ENCODE peak calls at places on chromosomes 4 and X, in eight cellular contexts. One of them, this sample, is unnamed.
A peak's percentile ranks its signal among the peaks of the same experiment; 100 is the strongest.

GRCh38 chrX:11540532-11541377 is 125.0 kb downstream of the ARHGAP6 start:
- DNase-seq in A549: no peak
- DNase-seq in HCT116: no peak
- DNase-seq in HepG2: no peak
- DNase-seq in GM12878: peak; percentile 34
- DNase-seq in SK-N-SH: no peak
- DNase-seq in K562: no peak
- DNase-seq in GM23338: no peak
- DNase-seq in this sample: peak; percentile 36

GRCh38 chrX:106684207-106684606 is 42.3 kb upstream of the RNF128 start:
- DNase-seq in A549: no peak
- DNase-seq in GM12878: no peak
- DNase-seq in GM23338: no peak
- DNase-seq in HepG2: no peak
- DNase-seq in HCT116: no peak
- DNase-seq in K562: no peak
- DNase-seq in SK-N-SH: no peak
- DNase-seq in this sample: no peak

GRCh38 chr4:139655116-139655515 is 10.5 kb upstream of the MGST2 start:
- DNase-seq in A549: no peak
- DNase-seq in HepG2: peak; percentile 65
- DNase-seq in K562: no peak
- DNase-seq in GM12878: no peak
- DNase-seq in HCT116: no peak
- DNase-seq in GM23338: no peak
- DNase-seq in SK-N-SH: peak; percentile 32
- DNase-seq in this sample: peak; percentile 19

GRCh38 chr4:153789741-153790651 is 1.1 kb upstream of the SFRP2 start:
- DNase-seq in GM23338: peak; percentile 97
- DNase-seq in HepG2: no peak
- DNase-seq in K562: no peak
- DNase-seq in GM12878: no peak
- DNase-seq in A549: no peak
- DNase-seq in HCT116: no peak
- DNase-seq in SK-N-SH: peak; percentile 38
- DNase-seq in this sample: no peak

GRCh38 chr4:119627267-119628190 is 1.1 kb downstream of the PDE5A start:
- DNase-seq in GM12878: no peak
- DNase-seq in GM23338: peak; percentile 90
- DNase-seq in HepG2: no peak
- DNase-seq in K562: peak; percentile 74
- DNase-seq in A549: peak; percentile 46
- DNase-seq in HCT116: peak; percentile 19
- DNase-seq in SK-N-SH: peak; percentile 92
- DNase-seq in this sample: no peak

GRCh38 chrX:23103546-23103945 is 103.8 kb downstream of the DDX53 start:
- DNase-seq in K562: no peak
- DNase-seq in GM12878: no peak
- DNase-seq in HepG2: no peak
- DNase-seq in SK-N-SH: no peak
- DNase-seq in GM23338: peak; percentile 44
- DNase-seq in A549: no peak
- DNase-seq in HCT116: no peak
- DNase-seq in this sample: no peak

GRCh38 chr4:184100297-184100885 is 117.3 kb downstream of the ENPP6 start:
- DNase-seq in HCT116: peak; percentile 10
- DNase-seq in SK-N-SH: peak; percentile 93
- DNase-seq in GM12878: no peak
- DNase-seq in K562: peak; percentile 71
- DNase-seq in HepG2: no peak
- DNase-seq in A549: peak; percentile 23
- DNase-seq in GM23338: peak; percentile 67
- DNase-seq in this sample: no peak

GRCh38 chr4:89336818-89337395 is 29.3 kb upstream of the GPRIN3 start:
- DNase-seq in GM23338: no peak
- DNase-seq in K562: no peak
- DNase-seq in A549: no peak
- DNase-seq in SK-N-SH: no peak
- DNase-seq in HepG2: no peak
- DNase-seq in HCT116: no peak
- DNase-seq in GM12878: no peak
- DNase-seq in this sample: no peak

GRCh38 chr4:100017627-100018310 is 67.7 kb upstream of the H2AZ1 start:
- DNase-seq in SK-N-SH: no peak
- DNase-seq in K562: no peak
- DNase-seq in A549: no peak
- DNase-seq in HepG2: no peak
- DNase-seq in HCT116: no peak
- DNase-seq in GM12878: no peak
- DNase-seq in GM23338: no peak
- DNase-seq in this sample: no peak

GRCh38 chrX:64338296-64338695 is 57.0 kb downstream of the MTMR8 start:
- DNase-seq in HepG2: no peak
- DNase-seq in K562: no peak
- DNase-seq in GM23338: no peak
- DNase-seq in SK-N-SH: no peak
- DNase-seq in HCT116: no peak
- DNase-seq in A549: no peak
- DNase-seq in GM12878: no peak
- DNase-seq in this sample: no peak

GRCh38 chrX:102835504-102836146 is 101.4 kb upstream of the RAB40AL start:
- DNase-seq in GM23338: peak; percentile 48
- DNase-seq in K562: peak; percentile 12
- DNase-seq in GM12878: no peak
- DNase-seq in SK-N-SH: no peak
- DNase-seq in A549: no peak
- DNase-seq in HCT116: no peak
- DNase-seq in HepG2: peak; percentile 1
- DNase-seq in this sample: no peak

GRCh38 chrX:6383488-6383887 is 151.4 kb downstream of the VCX3A start:
- DNase-seq in A549: no peak
- DNase-seq in GM12878: no peak
- DNase-seq in HepG2: no peak
- DNase-seq in GM23338: peak; percentile 29
- DNase-seq in HCT116: no peak
- DNase-seq in K562: no peak
- DNase-seq in SK-N-SH: no peak
- DNase-seq in this sample: no peak

GRCh38 chr4:85409251-85409650 is 65.7 kb upstream of the ARHGAP24 start:
- DNase-seq in GM23338: peak; percentile 6
- DNase-seq in SK-N-SH: no peak
- DNase-seq in HepG2: no peak
- DNase-seq in K562: no peak
- DNase-seq in GM12878: no peak
- DNase-seq in HCT116: no peak
- DNase-seq in A549: no peak
- DNase-seq in this sample: no peak

GRCh38 chr4:10075953-10076391 is 40.6 kb downstream of the WDR1 start:
- DNase-seq in A549: no peak
- DNase-seq in SK-N-SH: no peak
- DNase-seq in HepG2: no peak
- DNase-seq in K562: peak; percentile 19
- DNase-seq in HCT116: no peak
- DNase-seq in GM23338: no peak
- DNase-seq in GM12878: no peak
- DNase-seq in this sample: no peak

GRCh38 chr4:107034091-107034698 is 1.9 kb downstream of the DKK2 start:
- DNase-seq in GM12878: no peak
- DNase-seq in HCT116: no peak
- DNase-seq in A549: no peak
- DNase-seq in HepG2: peak; percentile 16
- DNase-seq in SK-N-SH: peak; percentile 77
- DNase-seq in GM23338: peak; percentile 77
- DNase-seq in K562: no peak
- DNase-seq in this sample: peak; percentile 36

GRCh38 chrX:114584434-114584943 is 603 bp downstream of the HTR2C start:
- DNase-seq in K562: no peak
- DNase-seq in SK-N-SH: peak; percentile 61
- DNase-seq in A549: no peak
- DNase-seq in HepG2: no peak
- DNase-seq in GM23338: peak; percentile 63
- DNase-seq in GM12878: no peak
- DNase-seq in HCT116: no peak
- DNase-seq in this sample: no peak

GRCh38 chr4:38188631-38189101 is 228.5 kb downstream of the PTTG2 start:
- DNase-seq in GM12878: no peak
- DNase-seq in A549: no peak
- DNase-seq in SK-N-SH: no peak
- DNase-seq in HepG2: no peak
- DNase-seq in K562: no peak
- DNase-seq in HCT116: peak; percentile 86
- DNase-seq in GM23338: no peak
- DNase-seq in this sample: no peak

GRCh38 chrX:10972731-10973130 is 138.4 kb upstream of the HCCS start:
- DNase-seq in K562: no peak
- DNase-seq in HCT116: no peak
- DNase-seq in A549: no peak
- DNase-seq in GM23338: no peak
- DNase-seq in HepG2: no peak
- DNase-seq in SK-N-SH: no peak
- DNase-seq in GM12878: no peak
- DNase-seq in this sample: no peak

GRCh38 chr4:99209671-99210070 is 9.4 kb downstream of the ADH6 start:
- DNase-seq in GM23338: no peak
- DNase-seq in GM12878: no peak
- DNase-seq in HepG2: no peak
- DNase-seq in A549: no peak
- DNase-seq in HCT116: no peak
- DNase-seq in K562: no peak
- DNase-seq in SK-N-SH: no peak
- DNase-seq in this sample: no peak

GRCh38 chrX:123331349-123331748 is 147.3 kb downstream of the GRIA3 start:
- DNase-seq in SK-N-SH: no peak
- DNase-seq in K562: no peak
- DNase-seq in HCT116: no peak
- DNase-seq in GM12878: no peak
- DNase-seq in A549: no peak
- DNase-seq in HepG2: no peak
- DNase-seq in GM23338: no peak
- DNase-seq in this sample: no peak

GRCh38 chr4:30726090-30726668 is 6.0 kb downstream of the PCDH7 start:
- DNase-seq in A549: no peak
- DNase-seq in K562: no peak
- DNase-seq in HCT116: no peak
- DNase-seq in HepG2: no peak
- DNase-seq in GM23338: no peak
- DNase-seq in GM12878: no peak
- DNase-seq in SK-N-SH: no peak
- DNase-seq in this sample: no peak

DNA sequence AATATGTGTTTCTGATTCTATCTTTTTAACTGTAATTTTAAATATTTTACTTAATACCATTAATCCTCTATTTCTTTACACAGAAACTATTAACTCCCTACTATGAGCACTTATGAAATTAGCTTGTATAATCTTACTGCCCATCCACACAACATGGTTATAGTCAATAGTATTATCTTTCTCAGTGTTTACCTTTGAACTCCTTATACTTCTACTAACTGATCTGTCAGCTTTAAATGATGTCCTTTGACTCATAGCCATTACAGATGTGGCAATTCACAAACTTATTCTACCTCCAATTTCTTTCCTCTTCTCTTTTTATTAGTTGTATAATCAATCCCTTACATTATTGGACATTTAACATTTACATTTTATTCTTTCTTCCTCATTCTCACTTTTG is 5.5 kb downstream of the SEC31A start:
- DNase-seq in HCT116: no peak
- DNase-seq in GM12878: no peak
- DNase-seq in GM23338: no peak
- DNase-seq in A549: no peak
- DNase-seq in HepG2: peak; percentile 54
- DNase-seq in K562: no peak
- DNase-seq in SK-N-SH: no peak
- DNase-seq in this sample: no peak
- H3K4me3 ChIP-seq in HCT116: no peak overlapping the region
- H3K4me3 ChIP-seq in GM12878: peak overlapping the region; percentile 40
- H3K4me3 ChIP-seq in GM23338: no peak overlapping the region
- H3K4me3 ChIP-seq in A549: no peak overlapping the region
- H3K4me3 ChIP-seq in HepG2: no peak overlapping the region
- H3K4me3 ChIP-seq in K562: no peak overlapping the region
- H3K4me3 ChIP-seq in SK-N-SH: no peak overlapping the region
- H3K4me3 ChIP-seq in this sample: no peak overlapping the region

DNA sequence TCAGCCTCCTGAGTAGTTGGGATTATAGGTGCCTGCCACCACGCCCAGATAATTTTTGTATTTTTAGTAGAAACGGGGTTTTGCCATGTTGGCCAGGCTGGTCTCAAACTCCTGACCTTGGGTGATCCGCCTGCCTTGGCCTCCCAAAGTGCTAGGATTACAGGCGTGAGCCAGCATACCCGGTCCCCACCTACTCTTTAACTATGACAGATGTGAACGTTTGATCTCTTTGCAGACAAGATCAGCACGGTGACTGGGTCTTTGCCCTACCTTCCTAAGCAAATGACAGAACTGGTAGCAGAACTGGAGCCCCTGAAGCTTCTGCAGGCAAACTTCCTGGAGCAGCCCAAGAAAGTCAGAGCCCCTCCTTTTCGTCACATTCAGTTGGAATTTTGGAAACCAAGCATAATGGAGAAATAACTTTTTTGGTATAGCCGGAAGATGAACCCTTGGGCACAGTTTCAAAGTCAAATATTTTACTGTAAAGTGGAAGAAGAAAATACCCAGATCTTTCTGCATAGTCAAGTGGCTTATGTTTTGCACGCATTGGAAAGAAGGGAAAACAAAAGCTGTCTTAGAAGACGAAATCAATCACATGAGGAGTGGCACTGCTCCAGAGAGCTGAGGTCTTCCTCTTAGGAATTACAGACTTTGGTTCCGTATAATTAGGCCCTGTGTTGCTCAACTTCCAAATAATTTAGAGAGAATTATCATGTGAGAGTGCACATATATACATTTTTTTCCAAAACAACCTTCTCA is 90.6 kb downstream of the SORBS2 start:
- DNase-seq in GM23338: no peak
- DNase-seq in K562: no peak
- DNase-seq in HCT116: no peak
- DNase-seq in GM12878: no peak
- DNase-seq in SK-N-SH: no peak
- DNase-seq in HepG2: peak; percentile 68
- DNase-seq in A549: no peak
- DNase-seq in this sample: no peak
- TF ChIP-seq REST in GM23338: no peak
- TF ChIP-seq REST in K562: no peak
- TF ChIP-seq REST in HCT116: no peak
- TF ChIP-seq REST in GM12878: no peak
- TF ChIP-seq REST in SK-N-SH: no peak
- TF ChIP-seq REST in HepG2: no peak
- TF ChIP-seq REST in A549: no peak
- TF ChIP-seq REST in this sample: no peak

GRCh38 chrX:154517101-154517781 is 1.2 kb upstream of the FAM3A start:
- DNase-seq in GM12878: no peak
- DNase-seq in SK-N-SH: no peak
- DNase-seq in GM23338: peak; percentile 21
- DNase-seq in K562: no peak
- DNase-seq in A549: no peak
- DNase-seq in HepG2: peak; percentile 67
- DNase-seq in HCT116: no peak
- DNase-seq in this sample: no peak
- H3K27ac ChIP-seq in GM12878: no peak overlapping the region
- H3K27ac ChIP-seq in SK-N-SH: peak overlapping the region; percentile 49
- H3K27ac ChIP-seq in GM23338: peak overlapping the region; percentile 90
- H3K27ac ChIP-seq in K562: peak overlapping the region; percentile 90
- H3K27ac ChIP-seq in A549: peak overlapping the region; percentile 86
- H3K27ac ChIP-seq in HepG2: peak overlapping the region; percentile 86
- H3K27ac ChIP-seq in HCT116: no peak overlapping the region
- H3K27ac ChIP-seq in this sample: no peak overlapping the region

GRCh38 chrX:65595460-65595876 is 60.9 kb upstream of the LAS1L start:
- DNase-seq in K562: peak; percentile 84
- DNase-seq in SK-N-SH: peak; percentile 70
- DNase-seq in HCT116: peak; percentile 84
- DNase-seq in A549: peak; percentile 74
- DNase-seq in HepG2: peak; percentile 66
- DNase-seq in GM23338: peak; percentile 94
- DNase-seq in GM12878: peak; percentile 89
- DNase-seq in this sample: peak; percentile 76
- H3K4me3 ChIP-seq in K562: no peak overlapping the region
- H3K4me3 ChIP-seq in SK-N-SH: no peak overlapping the region
- H3K4me3 ChIP-seq in HCT116: no peak overlapping the region
- H3K4me3 ChIP-seq in A549: no peak overlapping the region
- H3K4me3 ChIP-seq in HepG2: no peak overlapping the region
- H3K4me3 ChIP-seq in GM23338: no peak overlapping the region
- H3K4me3 ChIP-seq in GM12878: no peak overlapping the region
- H3K4me3 ChIP-seq in this sample: no peak overlapping the region

This sample was measured in HL-60.